ENCODE peak calls at places on chromosomes 11 and 22, in eight cellular contexts. U is activated CD8-positive, alpha-beta memory T cell treated with anti-CD3 and anti-CD28 coated beads for 1 hour; A is skeletal muscle cell; P is epithelial cell of esophagus; V is 8988T; S is KBM-7; O is stimulated activated CD4-positive, alpha-beta T cell treated with anti-CD3 and anti-CD28 coated beads, Interleukin-1b, Interleukin-23, amount 100 ng/mL, for 1 hour; M is cardiac muscle cell. C is an unnamed sample.

GRCh38 chr11:123143921-123144320 is 51.1 kb downstream of the CLMP start:
- DNase-seq in S (no peak), V (no peak), U (no peak), P (no peak), M (no peak), O (no peak), A (no peak), C (no peak)

GRCh38 chr11:65553301-65554001 is 4.7 kb downstream of the LTBP3 start:
- DNase-seq in O (no peak), U (no peak), P (no peak), S (no peak), M (no peak), A (no peak), V (no peak), C (peak)

GRCh38 chr11:30285416-30286121 is 37.3 kb upstream of the ARL14EP start:
- DNase-seq in S (no peak), M (no peak), O (no peak), P (peak), V (no peak), U (no peak), A (no peak), C (no peak)

GRCh38 chr11:2806351-2807058 is 79.1 kb downstream of the CDKN1C start:
- DNase-seq in M (no peak), O (no peak), A (no peak), S (no peak), U (no peak), P (no peak), V (no peak), C (no peak)

GRCh38 chr11:76186776-76187279 is 19.5 kb downstream of the WNT11 start:
- DNase-seq in S (no peak), P (no peak), O (no peak), U (no peak), M (no peak), A (no peak), V (no peak), C (no peak)

GRCh38 chr11:2681408-2682145 is 18.2 kb downstream of the KCNQ1OT1 start:
- DNase-seq in O (no peak), S (peak), M (no peak), P (no peak), V (no peak), U (no peak), A (no peak), C (peak)

GRCh38 chr11:131906963-131907362 is 536.5 kb downstream of the NTM start:
- DNase-seq in M (peak), O (no peak), P (no peak), S (no peak), A (no peak), V (no peak), U (no peak), C (no peak)

GRCh38 chr11:28566643-28567042 is 458.5 kb downstream of the METTL15 start:
- DNase-seq in O (no peak), S (no peak), A (peak), U (no peak), M (peak), P (peak), V (no peak), C (no peak)

GRCh38 chr11:100711984-100712383 is 24.9 kb downstream of the ARHGAP42 start:
- DNase-seq in A (no peak), M (no peak), U (no peak), P (no peak), V (no peak), S (no peak), O (no peak), C (no peak)

GRCh38 chr11:33389635-33390034 is 132.5 kb downstream of the HIPK3 start:
- DNase-seq in U (no peak), S (no peak), M (no peak), V (no peak), O (no peak), A (no peak), P (no peak), C (no peak)

GRCh38 chr22:49964493-49965290 is 4.1 kb downstream of the PIM3 start:
- DNase-seq in A (no peak), U (no peak), V (peak), P (no peak), S (no peak), M (no peak), O (no peak), C (no peak)

GRCh38 chr11:47358731-47359051 is 6.2 kb upstream of the MYBPC3 start:
- DNase-seq in S (no peak), M (no peak), A (no peak), V (no peak), U (no peak), P (no peak), O (no peak), C (no peak)

GRCh38 chr11:85748455-85748891 is 62.5 kb downstream of the SYTL2 start:
- DNase-seq in O (no peak), S (no peak), M (no peak), V (no peak), P (peak), A (peak), U (no peak), C (no peak)

GRCh38 chr11:95045791-95046190 is 3.4 kb upstream of the KDM4F start:
- DNase-seq in U (no peak), P (no peak), S (no peak), A (no peak), V (no peak), O (no peak), M (no peak), C (no peak)

GRCh38 chr11:35344990-35345655 is 74.2 kb downstream of the SLC1A2 start:
- DNase-seq in P (no peak), O (no peak), M (no peak), U (no peak), V (no peak), S (no peak), A (no peak), C (no peak)

GRCh38 chr22:43777204-43777671 is 34.9 kb downstream of the EFCAB6 start:
- DNase-seq in V (no peak), S (peak), P (peak), M (peak), A (peak), U (no peak), O (no peak), C (no peak)

GRCh38 chr11:16505481-16505880 is 149.1 kb upstream of the SOX6 start:
- DNase-seq in P (no peak), A (no peak), S (no peak), V (no peak), U (no peak), M (no peak), O (no peak), C (no peak)

GRCh38 chr11:97336064-97336463 is 946.3 kb downstream of the JRKL start:
- DNase-seq in S (no peak), O (no peak), A (no peak), P (no peak), V (no peak), M (no peak), U (no peak), C (no peak)

GRCh38 chr11:37811349-37811748 is 1213.3 kb upstream of the RAG2 start:
- DNase-seq in V (no peak), S (no peak), U (no peak), O (no peak), M (no peak), P (no peak), A (no peak), C (no peak)

GRCh38 chr22:19868773-19869471 is 14.2 kb upstream of the GNB1L start:
- DNase-seq in P (peak), S (no peak), A (no peak), M (no peak), O (no peak), U (no peak), V (no peak), C (no peak)

GRCh38 chr11:2207773-2208621 is 36.4 kb upstream of the TH start:
- DNase-seq in M (no peak), A (no peak), O (no peak), V (no peak), U (no peak), S (no peak), P (no peak), C (no peak)

GRCh38 chr11:128658499-128658898 is 35.4 kb upstream of the FLI1 start:
- DNase-seq in U (no peak), S (peak), P (peak), O (no peak), M (no peak), A (no peak), V (no peak), C (no peak)